ENCODE peak calls at places on chromosomes 7 and 10, in five cellular contexts. G is AG04449, J is esophagus squamous epithelium, E is astrocyte of the spinal cord, P is adrenal gland. R is an unnamed sample.

GRCh38 chr7:2461268-2462026 is 14.8 kb downstream of the GRIFIN start:
- DNase-seq in G (no peak), J (no peak), E (no peak), P (no peak), R (no peak)

GRCh38 chr7:135922263-135922662 is 54.9 kb downstream of the MTPN start:
- DNase-seq in G (no peak), J (no peak), E (no peak), P (no peak), R (no peak)

GRCh38 chr10:71531485-71532446 is 135.0 kb downstream of the CDH23 start:
- DNase-seq in G (no peak), J (no peak), E (no peak), P (no peak), R (no peak)

GRCh38 chr7:156603004-156603403 is 37.6 kb upstream of the RNF32 start:
- DNase-seq in G (no peak), J (no peak), E (no peak), P (no peak), R (no peak)

GRCh38 chr7:90605055-90605454 is 8.9 kb downstream of the CDK14 start:
- DNase-seq in G (no peak), J (no peak), E (no peak), P (no peak), R (no peak)

GRCh38 chr10:130546841-130547240 is 410.6 kb downstream of the GLRX3 start:
- DNase-seq in G (no peak), J (no peak), E (no peak), P (no peak), R (no peak)

GRCh38 chr7:66845382-66846095 is 75.5 kb upstream of the TMEM248 start:
- DNase-seq in G (no peak), J (no peak), E (no peak), P (peak), R (no peak)

GRCh38 chr7:147182859-147183258 is 1066.3 kb downstream of the CNTNAP2 start:
- DNase-seq in G (peak), J (no peak), E (no peak), P (no peak), R (no peak)

GRCh38 chr10:124049484-124049883 is 43.9 kb downstream of the CHST15 start:
- DNase-seq in G (no peak), J (no peak), E (peak), P (no peak), R (no peak)

GRCh38 chr7:19117870-19118608 is 603 bp upstream of the TWIST1 start:
- DNase-seq in G (no peak), J (no peak), E (peak), P (no peak), R (no peak)

GRCh38 chr10:34537629-34538231 is 277.4 kb downstream of the PARD3 start:
- DNase-seq in G (no peak), J (no peak), E (no peak), P (no peak), R (no peak)

GRCh38 chr10:30502266-30503058 is 68.5 kb downstream of the MAP3K8 start:
- DNase-seq in G (no peak), J (no peak), E (no peak), P (no peak), R (no peak)

GRCh38 chr7:43479042-43479441 is 103.9 kb upstream of the STK17A start:
- DNase-seq in G (no peak), J (no peak), E (no peak), P (no peak), R (no peak)

GRCh38 chr10:116271593-116272496 is 1.2 kb downstream of the GFRA1 start:
- DNase-seq in G (no peak), J (no peak), E (no peak), P (peak), R (no peak)

GRCh38 chr10:63819753-63820347 is 298.6 kb downstream of the REEP3 start:
- DNase-seq in G (peak), J (no peak), E (peak), P (peak), R (peak)

GRCh38 chr7:27249724-27250636 is 7.4 kb downstream of the EVX1 start:
- DNase-seq in G (no peak), J (no peak), E (no peak), P (no peak), R (no peak)

GRCh38 chr7:34237493-34237849 is 332.1 kb downstream of the BMPER start:
- DNase-seq in G (no peak), J (no peak), E (no peak), P (no peak), R (no peak)

GRCh38 chr10:22321156-22321711 is 335 bp downstream of the BMI1 start:
- DNase-seq in G (no peak), J (no peak), E (peak), P (peak), R (no peak)

GRCh38 chr7:18445916-18446520 is 49.5 kb upstream of the HDAC9 start:
- DNase-seq in G (no peak), J (no peak), E (no peak), P (no peak), R (no peak)

GRCh38 chr10:14036233-14036632 is 294.5 kb downstream of the FRMD4A start:
- DNase-seq in G (no peak), J (no peak), E (no peak), P (no peak), R (no peak)

GRCh38 chr7:155262010-155262409 is 35.7 kb upstream of the INSIG1 start:
- DNase-seq in G (no peak), J (no peak), E (no peak), P (no peak), R (no peak)

GRCh38 chr10:119505131-119505551 is 37.4 kb downstream of the RGS10 start:
- DNase-seq in G (no peak), J (no peak), E (no peak), P (no peak), R (no peak)

GRCh38 chr7:13910805-13911551 is 78.5 kb downstream of the ETV1 start:
- DNase-seq in G (no peak), J (no peak), E (no peak), P (no peak), R (no peak)

GRCh38 chr10:62015994-62016393 is 114.5 kb downstream of the ARID5B start:
- DNase-seq in G (no peak), J (no peak), E (no peak), P (no peak), R (no peak)

GRCh38 chr7:96708872-96709271 is 774 bp downstream of the SEM1 start:
- DNase-seq in G (no peak), J (no peak), E (no peak), P (no peak), R (no peak)

GRCh38 chr7:84207025-84207424 is 12.4 kb upstream of the SEMA3A start:
- DNase-seq in G (no peak), J (no peak), E (peak), P (no peak), R (no peak)

GRCh38 chr10:4243651-4244050 is 458.6 kb upstream of the KLF6 start:
- DNase-seq in G (peak), J (no peak), E (peak), P (peak), R (peak)

GRCh38 chr10:123154943-123155505 is 822 bp downstream of the BUB3 start:
- DNase-seq in G (no peak), J (no peak), E (peak), P (no peak), R (no peak)

GRCh38 chr7:136293272-136293671 is 316.1 kb upstream of the MTPN start:
- DNase-seq in G (no peak), J (no peak), E (no peak), P (no peak), R (no peak)

GRCh38 chr10:29702288-29703164 is 67.8 kb upstream of the SVIL start:
- DNase-seq in G (no peak), J (no peak), E (no peak), P (no peak), R (no peak)

GRCh38 chr10:104353325-104354048 is at the start of gene CFAP58:
- DNase-seq in G (no peak), J (peak), E (peak), P (peak), R (no peak)

GRCh38 chr7:47480576-47481538 is 101.1 kb downstream of the TNS3 start:
- DNase-seq in G (no peak), J (no peak), E (no peak), P (peak), R (no peak)

GRCh38 chr10:102633848-102634247 is 10.4 kb upstream of the TRIM8 start:
- DNase-seq in G (no peak), J (no peak), E (no peak), P (no peak), R (no peak)

GRCh38 chr7:6293202-6293601 is 20.8 kb upstream of the CYTH3 start:
- DNase-seq in G (no peak), J (no peak), E (no peak), P (no peak), R (no peak)

GRCh38 chr10:10477859-10478258 is 539.8 kb upstream of the CELF2 start:
- DNase-seq in G (no peak), J (no peak), E (no peak), P (no peak), R (no peak)
- TF ChIP-seq CTCF in G (no peak), J (no peak), E (no peak), P (no peak), R (no peak)

GRCh38 chr10:70481105-70481504 is 2.5 kb downstream of the PALD1 start:
- DNase-seq in G (no peak), J (no peak), E (no peak), P (no peak), R (no peak)

GRCh38 chr10:70481831-70482530 is 3.4 kb downstream of the PALD1 start:
- DNase-seq in G (no peak), J (no peak), E (no peak), P (no peak), R (no peak)

GRCh38 chr10:70479626-70480253 is 1.2 kb downstream of the PALD1 start:
- DNase-seq in G (no peak), J (no peak), E (no peak), P (no peak), R (no peak)

GRCh38 chr10:70479161-70479531 is 579 bp downstream of the PALD1 start:
- DNase-seq in G (no peak), J (no peak), E (no peak), P (no peak), R (no peak)

GRCh38 chr10:70480254-70480861 is 1.8 kb downstream of the PALD1 start:
- DNase-seq in G (no peak), J (no peak), E (no peak), P (no peak), R (no peak)
- H3K4me3 ChIP-seq in G (no peak), J (no peak), E (no peak), P (no peak), R (no peak)

GRCh38 chr7:11486271-11486670 is 345.7 kb downstream of the THSD7A start:
- DNase-seq in G (no peak), J (no peak), E (no peak), P (no peak), R (no peak)
- TF ChIP-seq CTCF in G (no peak), J (no peak), E (peak), P (no peak), R (no peak)

GRCh38 chr7:12685550-12685949 is 1.9 kb upstream of the ARL4A start:
- DNase-seq in G (no peak), J (no peak), E (peak), P (peak), R (no peak)
- H3K4me3 ChIP-seq in G (no peak), J (no peak), E (no peak), P (no peak), R (no peak)

GRCh38 chr7:101171442-101171837 is 6.1 kb upstream of the VGF start:
- DNase-seq in G (no peak), J (no peak), E (no peak), P (no peak), R (no peak)
- TF ChIP-seq CTCF in G (peak), J (no peak), E (peak), P (no peak), R (peak)